ENCODE peak calls at places on chromosomes 1 and 21, in five cellular contexts. One of them, this sample, is unnamed.

GRCh38 chr1:32199717-32200072 is 700 bp upstream of the CCDC28B start:
- DNase-seq in heart left ventricle: peak; percentile 81
- DNase-seq in upper lobe of left lung: no peak
- DNase-seq in uterus: peak; percentile 51
- DNase-seq in IMR-90: peak; percentile 26
- DNase-seq in this sample: no peak

GRCh38 chr1:11948822-11949458 is 14.4 kb downstream of the PLOD1 start:
- DNase-seq in heart left ventricle: no peak
- DNase-seq in upper lobe of left lung: no peak
- DNase-seq in uterus: no peak
- DNase-seq in IMR-90: peak; percentile 26
- DNase-seq in this sample: peak; percentile 30

GRCh38 chr21:45280969-45281368 is 6.7 kb downstream of the POFUT2 start:
- DNase-seq in heart left ventricle: no peak
- DNase-seq in upper lobe of left lung: peak; percentile 3
- DNase-seq in uterus: no peak
- DNase-seq in IMR-90: no peak
- DNase-seq in this sample: no peak

GRCh38 chr1:12232221-12232620 is 2.4 kb downstream of the VPS13D start:
- DNase-seq in heart left ventricle: peak; percentile 76
- DNase-seq in upper lobe of left lung: no peak
- DNase-seq in uterus: no peak
- DNase-seq in IMR-90: no peak
- DNase-seq in this sample: no peak

GRCh38 chr1:240073097-240073496 is 18.6 kb upstream of the FMN2 start:
- DNase-seq in heart left ventricle: no peak
- DNase-seq in upper lobe of left lung: no peak
- DNase-seq in uterus: no peak
- DNase-seq in IMR-90: no peak
- DNase-seq in this sample: no peak

GRCh38 chr1:172670791-172671190 is 11.9 kb downstream of the FASLG start:
- DNase-seq in heart left ventricle: no peak
- DNase-seq in upper lobe of left lung: no peak
- DNase-seq in uterus: no peak
- DNase-seq in IMR-90: no peak
- DNase-seq in this sample: no peak

GRCh38 chr1:184530226-184530625 is 143.4 kb downstream of the C1orf21 start:
- DNase-seq in heart left ventricle: no peak
- DNase-seq in upper lobe of left lung: no peak
- DNase-seq in uterus: no peak
- DNase-seq in IMR-90: no peak
- DNase-seq in this sample: no peak

GRCh38 chr1:23100074-23100748 is 68.4 kb downstream of the LUZP1 start:
- DNase-seq in heart left ventricle: peak; percentile 35
- DNase-seq in upper lobe of left lung: peak; percentile 31
- DNase-seq in uterus: no peak
- DNase-seq in IMR-90: peak; percentile 96
- DNase-seq in this sample: no peak

GRCh38 chr1:211497489-211498045 is 5.6 kb upstream of the RD3 start:
- DNase-seq in heart left ventricle: no peak
- DNase-seq in upper lobe of left lung: peak; percentile 27
- DNase-seq in uterus: no peak
- DNase-seq in IMR-90: no peak
- DNase-seq in this sample: no peak

GRCh38 chr1:12163210-12163609 is 3.6 kb upstream of the TNFRSF1B start:
- DNase-seq in heart left ventricle: no peak
- DNase-seq in upper lobe of left lung: no peak
- DNase-seq in uterus: no peak
- DNase-seq in IMR-90: no peak
- DNase-seq in this sample: no peak

GRCh38 chr1:85578321-85579295 is 2.0 kb upstream of the CCN1 start:
- DNase-seq in heart left ventricle: no peak
- DNase-seq in upper lobe of left lung: no peak
- DNase-seq in uterus: peak; percentile 35
- DNase-seq in IMR-90: peak; percentile 98
- DNase-seq in this sample: no peak

GRCh38 chr21:31731112-31731801 is 661 bp downstream of the SCAF4 start:
- DNase-seq in heart left ventricle: peak; percentile 54
- DNase-seq in upper lobe of left lung: peak; percentile 31
- DNase-seq in uterus: peak; percentile 38
- DNase-seq in IMR-90: no peak
- DNase-seq in this sample: peak; percentile 70
- TF ChIP-seq POLR2A in heart left ventricle: no peak
- TF ChIP-seq POLR2A in upper lobe of left lung: no peak
- TF ChIP-seq POLR2A in uterus: no peak
- TF ChIP-seq POLR2A in IMR-90: no peak
- TF ChIP-seq POLR2A in this sample: no peak

GRCh38 chr1:27343639-27344025 is 1.8 kb downstream of the SYTL1 start:
- DNase-seq in heart left ventricle: no peak
- DNase-seq in upper lobe of left lung: no peak
- DNase-seq in uterus: no peak
- DNase-seq in IMR-90: no peak
- DNase-seq in this sample: no peak

GRCh38 chr1:27339213-27339612 is 2.6 kb upstream of the SYTL1 start:
- DNase-seq in heart left ventricle: no peak
- DNase-seq in upper lobe of left lung: no peak
- DNase-seq in uterus: no peak
- DNase-seq in IMR-90: no peak
- DNase-seq in this sample: no peak

GRCh38 chr1:27342778-27343638 is 1.2 kb downstream of the SYTL1 start:
- DNase-seq in heart left ventricle: peak; percentile 58
- DNase-seq in upper lobe of left lung: peak; percentile 83
- DNase-seq in uterus: no peak
- DNase-seq in IMR-90: no peak
- DNase-seq in this sample: no peak

GRCh38 chr1:27342391-27342777 is 562 bp downstream of the SYTL1 start:
- DNase-seq in heart left ventricle: no peak
- DNase-seq in upper lobe of left lung: no peak
- DNase-seq in uterus: no peak
- DNase-seq in IMR-90: no peak
- DNase-seq in this sample: no peak

GRCh38 chr1:27341525-27342252 is at the start of gene SYTL1:
- DNase-seq in heart left ventricle: no peak
- DNase-seq in upper lobe of left lung: peak; percentile 80
- DNase-seq in uterus: no peak
- DNase-seq in IMR-90: peak; percentile 67
- DNase-seq in this sample: no peak
- TF ChIP-seq POLR2A in heart left ventricle: no peak
- TF ChIP-seq POLR2A in upper lobe of left lung: peak; percentile 46
- TF ChIP-seq POLR2A in uterus: no peak
- TF ChIP-seq POLR2A in IMR-90: no peak
- TF ChIP-seq POLR2A in this sample: peak; percentile 29

GRCh38 chr1:84350550-84350949 is 47.7 kb upstream of the DNASE2B start:
- DNase-seq in heart left ventricle: no peak
- DNase-seq in upper lobe of left lung: no peak
- DNase-seq in uterus: no peak
- DNase-seq in IMR-90: no peak
- DNase-seq in this sample: no peak

GRCh38 chr1:84352298-84353106 is 45.8 kb upstream of the DNASE2B start:
- DNase-seq in heart left ventricle: no peak
- DNase-seq in upper lobe of left lung: no peak
- DNase-seq in uterus: no peak
- DNase-seq in IMR-90: peak; percentile 57
- DNase-seq in this sample: no peak

GRCh38 chr1:84355556-84355955 is 42.7 kb upstream of the DNASE2B start:
- DNase-seq in heart left ventricle: no peak
- DNase-seq in upper lobe of left lung: no peak
- DNase-seq in uterus: no peak
- DNase-seq in IMR-90: no peak
- DNase-seq in this sample: no peak

GRCh38 chr1:84356881-84357280 is 41.4 kb upstream of the DNASE2B start:
- DNase-seq in heart left ventricle: no peak
- DNase-seq in upper lobe of left lung: no peak
- DNase-seq in uterus: no peak
- DNase-seq in IMR-90: no peak
- DNase-seq in this sample: no peak

GRCh38 chr1:84353665-84354064 is 44.6 kb upstream of the DNASE2B start:
- DNase-seq in heart left ventricle: no peak
- DNase-seq in upper lobe of left lung: no peak
- DNase-seq in uterus: peak; percentile 34
- DNase-seq in IMR-90: peak; percentile 69
- DNase-seq in this sample: no peak
- TF ChIP-seq POLR2A in heart left ventricle: no peak
- TF ChIP-seq POLR2A in upper lobe of left lung: no peak
- TF ChIP-seq POLR2A in uterus: no peak
- TF ChIP-seq POLR2A in IMR-90: no peak
- TF ChIP-seq POLR2A in this sample: no peak

GRCh38 chr1:36425791-36426190 is 24.5 kb downstream of the OSCP1 start:
- DNase-seq in heart left ventricle: no peak
- DNase-seq in upper lobe of left lung: no peak
- DNase-seq in uterus: no peak
- DNase-seq in IMR-90: peak; percentile 25
- DNase-seq in this sample: no peak
- TF ChIP-seq POLR2A in heart left ventricle: no peak
- TF ChIP-seq POLR2A in upper lobe of left lung: no peak
- TF ChIP-seq POLR2A in uterus: no peak
- TF ChIP-seq POLR2A in IMR-90: no peak
- TF ChIP-seq POLR2A in this sample: no peak

This sample was measured in erythroblast.